ENCODE peak calls at places on chromosome 5, in ten cellular contexts. C, S, H, X, F, I, T, P, B and L are unnamed samples.

GRCh38 chr5:59385700-59386099 is 507.8 kb downstream of the PDE4D start:
- DNase-seq in T (no peak), B (no peak), P (no peak), F (no peak), S (no peak), H (no peak), X (no peak), C (no peak), I (no peak), L (no peak)

GRCh38 chr5:129097498-129098296 is 3.1 kb downstream of the ISOC1 start:
- DNase-seq in H (no peak), B (no peak), X (no peak), C (no peak), F (no peak), T (no peak), I (no peak), S (no peak), P (peak), L (peak)

GRCh38 chr5:10329808-10330481 is 22.2 kb upstream of the CMBL start:
- DNase-seq in P (peak), B (peak), X (no peak), H (no peak), S (no peak), I (no peak), C (no peak), F (no peak), T (no peak), L (peak)

GRCh38 chr5:106640511-106640910 is 1030.2 kb downstream of the EFNA5 start:
- DNase-seq in T (no peak), S (no peak), C (no peak), P (no peak), I (no peak), B (no peak), X (no peak), F (no peak), H (no peak), L (no peak)

GRCh38 chr5:41871866-41872265 is 1.6 kb upstream of the OXCT1 start:
- DNase-seq in P (peak), C (no peak), B (no peak), F (no peak), S (no peak), X (no peak), I (peak), H (no peak), T (no peak), L (no peak)

GRCh38 chr5:6504677-6505414 is 56.2 kb downstream of the UBE2QL1 start:
- DNase-seq in I (no peak), T (no peak), H (no peak), C (peak), B (no peak), X (no peak), F (no peak), S (no peak), P (no peak), L (no peak)

GRCh38 chr5:159227452-159227851 is 18.1 kb upstream of the RNF145 start:
- DNase-seq in I (no peak), X (no peak), F (no peak), P (no peak), B (no peak), T (no peak), S (no peak), H (no peak), C (no peak), L (no peak)

GRCh38 chr5:149583394-149583793 is 2.1 kb downstream of the ARHGEF37 start:
- DNase-seq in H (no peak), P (no peak), I (peak), C (no peak), B (peak), S (no peak), T (peak), X (no peak), F (no peak), L (no peak)

GRCh38 chr5:5644249-5644648 is 221.8 kb downstream of the ICE1 start:
- DNase-seq in T (no peak), H (no peak), X (no peak), F (no peak), C (no peak), P (no peak), S (no peak), B (no peak), I (no peak), L (no peak)